ENCODE peak calls at places on chromosomes 5 and 9, in nine cellular contexts. Y, J, L, S, O, E, D, V and X are unnamed samples.

GRCh38 chr9:132144708-132145365 is 17.0 kb upstream of the NTNG2 start:
- DNase-seq in Y (no peak), J (no peak), L (no peak), S (no peak), O (no peak), E (peak; percentile 32), D (no peak), V (no peak), X (no peak)

GRCh38 chr9:15306068-15306756 is 804 bp downstream of the TTC39B start:
- DNase-seq in Y (peak; percentile 84), J (peak; percentile 84), L (peak; percentile 83), S (no peak), O (peak; percentile 88), E (peak; percentile 41), D (peak; percentile 55), V (peak; percentile 73), X (peak; percentile 94)

GRCh38 chr9:2545881-2546490 is 75.6 kb upstream of the VLDLR start:
- DNase-seq in Y (no peak), J (no peak), L (no peak), S (no peak), O (no peak), E (no peak), D (no peak), V (no peak), X (no peak)

GRCh38 chr5:133032852-133033742 is 6.7 kb upstream of the ZCCHC10 start:
- DNase-seq in Y (no peak), J (no peak), L (no peak), S (peak; percentile 49), O (no peak), E (no peak), D (no peak), V (peak; percentile 21), X (no peak)

GRCh38 chr9:93039456-93039855 is 19.0 kb upstream of the SUSD3 start:
- DNase-seq in Y (no peak), J (no peak), L (no peak), S (no peak), O (no peak), E (no peak), D (no peak), V (no peak), X (no peak)

GRCh38 chr5:82174919-82175219 is 103.3 kb downstream of the RPS23 start:
- DNase-seq in Y (no peak), J (no peak), L (no peak), S (no peak), O (no peak), E (no peak), D (no peak), V (no peak), X (no peak)

GRCh38 chr5:180915924-180916323 is 17.0 kb downstream of the BTNL8 start:
- DNase-seq in Y (no peak), J (no peak), L (no peak), S (no peak), O (no peak), E (no peak), D (no peak), V (no peak), X (no peak)

GRCh38 chr5:72251386-72251785 is 68.7 kb downstream of the MRPS27 start:
- DNase-seq in Y (no peak), J (no peak), L (no peak), S (no peak), O (no peak), E (no peak), D (no peak), V (no peak), X (no peak)

GRCh38 chr9:34584970-34585369 is 4.6 kb downstream of the CNTFR start:
- DNase-seq in Y (no peak), J (no peak), L (no peak), S (no peak), O (no peak), E (no peak), D (no peak), V (no peak), X (no peak)

GRCh38 chr5:14202462-14202861 is 59.3 kb downstream of the TRIO start:
- DNase-seq in Y (no peak), J (no peak), L (no peak), S (no peak), O (no peak), E (peak; percentile 85), D (no peak), V (no peak), X (no peak)

GRCh38 chr5:11452854-11453253 is 451.4 kb downstream of the CTNND2 start:
- DNase-seq in Y (no peak), J (no peak), L (no peak), S (no peak), O (no peak), E (no peak), D (no peak), V (no peak), X (no peak)

GRCh38 chr9:3386753-3387152 is 139.0 kb downstream of the RFX3 start:
- DNase-seq in Y (no peak), J (no peak), L (no peak), S (no peak), O (no peak), E (no peak), D (no peak), V (no peak), X (no peak)

GRCh38 chr9:10173561-10173960 is 439.2 kb downstream of the PTPRD start:
- DNase-seq in Y (no peak), J (no peak), L (no peak), S (no peak), O (no peak), E (no peak), D (no peak), V (no peak), X (no peak)

DNA sequence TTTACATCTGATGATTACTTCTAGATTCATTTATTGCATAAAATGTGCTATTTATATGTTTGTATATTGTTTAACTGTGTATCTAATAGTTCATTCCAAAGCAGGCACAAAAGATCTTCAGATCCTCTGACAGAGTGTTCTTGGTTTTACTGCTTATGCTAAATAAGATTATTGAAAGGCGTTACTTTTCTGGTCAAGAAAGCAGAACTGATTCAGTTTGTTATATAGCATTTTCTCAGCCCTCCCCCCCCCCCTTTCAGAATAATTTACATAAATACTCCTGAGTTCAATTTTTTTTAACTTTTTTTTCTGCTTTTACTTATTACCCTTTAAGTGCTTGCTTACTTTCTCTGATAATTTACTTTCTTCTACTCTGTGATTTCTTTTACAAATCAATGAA is 15.4 kb downstream of the CDC42SE2 start:
- DNase-seq in Y (no peak), J (no peak), L (no peak), S (no peak), O (no peak), E (no peak), D (no peak), V (no peak), X (no peak)
- H3K4me1 ChIP-seq in Y (peaks cover 31% of the 10 kb centered on the region), J (no peaks in the 10 kb centered on the region), L (peaks cover 64% of the 10 kb centered on the region), S (no peaks in the 10 kb centered on the region), O (peaks cover 96% of the 10 kb centered on the region), E (no peaks in the 10 kb centered on the region), D (no peaks in the 10 kb centered on the region), V (no peaks in the 10 kb centered on the region), X (peaks cover 28% of the 10 kb centered on the region)

GRCh38 chr5:39149966-39150365 is 69.4 kb downstream of the FYB1 start:
- DNase-seq in Y (no peak), J (no peak), L (no peak), S (no peak), O (no peak), E (no peak), D (no peak), V (peak; percentile 38), X (no peak)
- TF ChIP-seq POLR2AphosphoS5 in Y (no peak), J (no peak), L (no peak), S (no peak), O (no peak), E (no peak), D (no peak), V (no peak), X (no peak)

GRCh38 chr5:59746261-59746765 is 147.2 kb downstream of the PDE4D start:
- DNase-seq in Y (no peak), J (no peak), L (no peak), S (no peak), O (no peak), E (peak; percentile 37), D (no peak), V (no peak), X (no peak)
- H3K27ac ChIP-seq in Y (no peak overlapping the region), J (no peak overlapping the region), L (peak overlapping the region; percentile 62), S (no peak overlapping the region), O (no peak overlapping the region), E (peak overlapping the region; percentile 29), D (peak overlapping the region; percentile 90), V (no peak overlapping the region), X (peak overlapping the region; percentile 64)

GRCh38 chr5:173001229-173001841 is 17.8 kb downstream of the ATP6V0E1 start:
- DNase-seq in Y (no peak), J (no peak), L (no peak), S (no peak), O (no peak), E (no peak), D (no peak), V (no peak), X (no peak)

GRCh38 chr5:173004447-173004846 is 20.9 kb downstream of the ATP6V0E1 start:
- DNase-seq in Y (no peak), J (no peak), L (no peak), S (no peak), O (no peak), E (no peak), D (no peak), V (no peak), X (no peak)

GRCh38 chr5:172999974-173000373 is 16.4 kb downstream of the ATP6V0E1 start:
- DNase-seq in Y (no peak), J (no peak), L (no peak), S (no peak), O (no peak), E (no peak), D (no peak), V (no peak), X (no peak)

GRCh38 chr5:172999351-172999973 is 15.9 kb downstream of the ATP6V0E1 start:
- DNase-seq in Y (no peak), J (no peak), L (no peak), S (no peak), O (no peak), E (no peak), D (no peak), V (no peak), X (no peak)

GRCh38 chr5:173003360-173003759 is 19.8 kb downstream of the ATP6V0E1 start:
- DNase-seq in Y (no peak), J (no peak), L (no peak), S (no peak), O (no peak), E (peak; percentile 28), D (no peak), V (no peak), X (no peak)
- H3K4me1 ChIP-seq in Y (peaks cover 46% of the 10 kb centered on the region), J (peaks cover 4% of the 10 kb centered on the region), L (peaks cover 81% of the 10 kb centered on the region), S (peaks cover 9% of the 10 kb centered on the region), O (peaks cover 73% of the 10 kb centered on the region), E (peaks cover 14% of the 10 kb centered on the region), D (peaks cover 4% of the 10 kb centered on the region), V (no peaks in the 10 kb centered on the region), X (peaks cover 50% of the 10 kb centered on the region)

DNA sequence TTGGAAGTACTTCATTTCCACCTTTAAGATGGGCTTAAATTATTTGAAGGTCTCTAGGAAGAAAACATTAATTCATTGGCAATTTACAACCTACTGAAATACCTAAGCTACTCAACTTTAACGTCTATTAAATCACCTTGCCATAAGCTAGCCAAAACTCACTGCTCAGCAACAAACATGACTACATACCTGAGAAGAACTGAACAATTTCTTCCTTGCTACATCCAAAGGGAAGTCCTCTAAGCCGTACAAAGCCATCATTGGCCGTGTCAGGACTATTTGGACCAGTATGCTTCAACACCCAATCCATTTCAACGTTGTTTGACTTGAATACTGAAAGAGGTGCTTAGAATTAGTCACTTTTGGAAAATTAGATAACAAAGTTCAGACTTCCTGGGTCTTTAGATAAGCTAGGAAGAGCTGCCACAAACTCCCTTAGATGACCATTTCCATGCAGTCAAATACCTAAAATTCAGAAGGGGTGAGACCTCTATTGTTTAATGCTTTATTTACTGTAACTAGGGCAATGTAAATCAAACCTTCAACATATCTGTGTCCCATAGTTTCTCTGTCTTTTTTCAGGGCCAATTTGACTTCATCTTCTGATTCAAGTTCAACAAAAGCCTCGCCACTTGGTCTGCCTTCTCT is 2.6 kb downstream of the HNRNPH1 start:
- DNase-seq in Y (peak; percentile 20), J (no peak), L (no peak), S (no peak), O (no peak), E (no peak), D (no peak), V (no peak), X (no peak)
- TF ChIP-seq POLR2AphosphoS5 in Y (no peak), J (no peak), L (no peak), S (no peak), O (no peak), E (peak; percentile 9), D (no peak), V (no peak), X (no peak)